ENCODE peak calls at places on chromosomes 12 and 14, in nine cellular contexts. H, V, W, S, G, F, A, T and L are unnamed samples.
A peak's percentile ranks its signal among the peaks of the same experiment; 100 is the strongest.

GRCh38 chr14:68408680-68409079 is 384.2 kb downstream of the ZFP36L1 start:
- DNase-seq in H (no peak), V (no peak), W (no peak), S (peak; percentile 18), G (no peak), F (peak; percentile 41), A (no peak), T (peak; percentile 61), L (no peak)

GRCh38 chr14:71165121-71165574 is 257.9 kb downstream of the PCNX1 start:
- DNase-seq in H (peak; percentile 45), V (peak; percentile 35), W (no peak), S (no peak), G (no peak), F (peak; percentile 37), A (no peak), T (peak; percentile 52), L (peak; percentile 53)

GRCh38 chr12:124655317-124656213 is 88.2 kb upstream of the NCOR2 start:
- DNase-seq in H (no peak), V (no peak), W (no peak), S (no peak), G (no peak), F (peak; percentile 99), A (no peak), T (peak; percentile 83), L (no peak)

GRCh38 chr14:69153848-69154208 is 909 bp upstream of the DCAF5 start:
- DNase-seq in H (no peak), V (no peak), W (no peak), S (no peak), G (no peak), F (no peak), A (no peak), T (peak; percentile 71), L (no peak)

GRCh38 chr12:26231930-26232329 is 36.6 kb downstream of the SSPN start:
- DNase-seq in H (no peak), V (no peak), W (no peak), S (no peak), G (no peak), F (peak; percentile 60), A (no peak), T (no peak), L (no peak)

GRCh38 chr14:63157195-63157594 is 47.0 kb upstream of the RHOJ start:
- DNase-seq in H (no peak), V (no peak), W (no peak), S (no peak), G (no peak), F (no peak), A (no peak), T (no peak), L (no peak)

GRCh38 chr14:36580856-36581831 is 1.3 kb downstream of the NKX2-8 start:
- DNase-seq in H (peak; percentile 49), V (peak; percentile 80), W (no peak), S (no peak), G (no peak), F (peak; percentile 23), A (no peak), T (peak; percentile 62), L (no peak)

GRCh38 chr12:100348657-100349454 is 8.0 kb upstream of the SLC17A8 start:
- DNase-seq in H (no peak), V (peak; percentile 10), W (no peak), S (no peak), G (no peak), F (peak; percentile 48), A (peak; percentile 21), T (peak; percentile 54), L (peak; percentile 40)

GRCh38 chr12:54082402-54082892 is 28.8 kb downstream of the HOXC4 start:
- DNase-seq in H (peak; percentile 38), V (no peak), W (no peak), S (peak; percentile 28), G (no peak), F (no peak), A (peak; percentile 38), T (peak; percentile 13), L (no peak)

GRCh38 chr14:57060276-57060956 is 208.3 kb downstream of the EXOC5 start:
- DNase-seq in H (no peak), V (peak; percentile 64), W (peak; percentile 35), S (no peak), G (no peak), F (no peak), A (no peak), T (peak; percentile 5), L (no peak)

GRCh38 chr12:49568442-49568776 is 467 bp upstream of the MCRS1 start:
- DNase-seq in H (no peak), V (no peak), W (no peak), S (no peak), G (no peak), F (no peak), A (no peak), T (no peak), L (no peak)

GRCh38 chr12:115640929-115641328 is 636.6 kb downstream of the MED13L start:
- DNase-seq in H (no peak), V (peak; percentile 81), W (no peak), S (no peak), G (no peak), F (no peak), A (no peak), T (peak; percentile 72), L (no peak)

GRCh38 chr12:110619534-110619953 is 5.6 kb downstream of the TCTN1 start:
- DNase-seq in H (no peak), V (peak; percentile 49), W (no peak), S (no peak), G (no peak), F (no peak), A (no peak), T (peak; percentile 57), L (no peak)

GRCh38 chr14:51342226-51342625 is 102.2 kb downstream of the TMX1 start:
- DNase-seq in H (peak; percentile 57), V (peak; percentile 95), W (no peak), S (no peak), G (no peak), F (no peak), A (no peak), T (peak; percentile 50), L (peak; percentile 62)

GRCh38 chr14:85702191-85702590 is 172.2 kb downstream of the FLRT2 start:
- DNase-seq in H (no peak), V (no peak), W (no peak), S (no peak), G (no peak), F (no peak), A (no peak), T (no peak), L (no peak)

GRCh38 chr12:57518920-57519757 is 1.2 kb downstream of the DDIT3 start:
- DNase-seq in H (no peak), V (peak; percentile 25), W (no peak), S (no peak), G (no peak), F (peak; percentile 68), A (peak; percentile 18), T (peak; percentile 81), L (peak; percentile 31)

GRCh38 chr12:25801621-25802243 is 156.8 kb upstream of the RASSF8 start:
- DNase-seq in H (no peak), V (peak; percentile 73), W (no peak), S (no peak), G (no peak), F (no peak), A (no peak), T (no peak), L (no peak)

GRCh38 chr12:14066021-14066420 is 84.6 kb upstream of the GRIN2B start:
- DNase-seq in H (no peak), V (peak; percentile 86), W (no peak), S (no peak), G (no peak), F (no peak), A (no peak), T (no peak), L (peak; percentile 61)

GRCh38 chr12:304815-305214 is 42.2 kb upstream of the SLC6A13 start:
- DNase-seq in H (no peak), V (no peak), W (no peak), S (no peak), G (no peak), F (no peak), A (no peak), T (peak; percentile 2), L (no peak)

GRCh38 chr12:71730936-71731335 is 23.7 kb upstream of the RAB21 start:
- DNase-seq in H (no peak), V (no peak), W (no peak), S (no peak), G (no peak), F (no peak), A (no peak), T (no peak), L (no peak)